ENCODE peak calls at places on chromosomes 3 and 15, in ten cellular contexts. F, P, V, N, U, G, E, D, O and A are unnamed samples.
A peak's percentile ranks its signal among the peaks of the same experiment; 100 is the strongest.

GRCh38 chr3:179100652-179101051 is 29.0 kb upstream of the ZMAT3 start:
- DNase-seq in F (no peak), P (no peak), V (no peak), N (no peak), U (no peak), G (no peak), E (no peak), D (peak; percentile 39), O (no peak), A (no peak)

GRCh38 chr3:38829404-38829803 is 13.4 kb upstream of the SCN10A start:
- DNase-seq in F (no peak), P (no peak), V (no peak), N (no peak), U (peak; percentile 39), G (peak; percentile 16), E (peak; percentile 20), D (peak; percentile 85), O (peak; percentile 67), A (no peak)

GRCh38 chr15:52765779-52766178 is 24.4 kb downstream of the ONECUT1 start:
- DNase-seq in F (peak; percentile 34), P (no peak), V (no peak), N (no peak), U (peak; percentile 33), G (no peak), E (no peak), D (peak; percentile 12), O (no peak), A (no peak)

GRCh38 chr3:188037116-188037718 is 116.7 kb upstream of the LPP start:
- DNase-seq in F (no peak), P (no peak), V (no peak), N (no peak), U (peak; percentile 83), G (no peak), E (no peak), D (peak; percentile 50), O (no peak), A (no peak)

GRCh38 chr3:136667081-136667480 is 85.1 kb downstream of the STAG1 start:
- DNase-seq in F (no peak), P (no peak), V (no peak), N (no peak), U (no peak), G (no peak), E (no peak), D (no peak), O (no peak), A (no peak)

GRCh38 chr15:35444557-35445204 is 101.3 kb downstream of the DPH6 start:
- DNase-seq in F (no peak), P (peak; percentile 45), V (no peak), N (no peak), U (peak; percentile 37), G (no peak), E (no peak), D (peak; percentile 61), O (no peak), A (no peak)

GRCh38 chr3:95280711-95281352 is 1218.0 kb downstream of the NSUN3 start:
- DNase-seq in F (no peak), P (no peak), V (no peak), N (no peak), U (no peak), G (no peak), E (no peak), D (peak; percentile 27), O (no peak), A (no peak)

GRCh38 chr3:172145287-172145686 is 105.9 kb downstream of the FNDC3B start:
- DNase-seq in F (no peak), P (peak; percentile 19), V (no peak), N (no peak), U (no peak), G (no peak), E (no peak), D (no peak), O (no peak), A (no peak)

GRCh38 chr3:45547764-45548683 is 46.5 kb upstream of the LIMD1 start:
- DNase-seq in F (no peak), P (no peak), V (peak; percentile 91), N (no peak), U (no peak), G (peak; percentile 45), E (peak; percentile 63), D (peak; percentile 75), O (peak; percentile 42), A (no peak)

GRCh38 chr3:14598143-14598569 is 53.4 kb upstream of the CCDC174 start:
- DNase-seq in F (no peak), P (peak; percentile 72), V (no peak), N (peak; percentile 32), U (no peak), G (no peak), E (no peak), D (peak; percentile 45), O (no peak), A (peak; percentile 47)

GRCh38 chr3:112124901-112125607 is 8.0 kb downstream of the GCSAM start:
- DNase-seq in F (no peak), P (no peak), V (no peak), N (no peak), U (no peak), G (no peak), E (no peak), D (no peak), O (no peak), A (no peak)

GRCh38 chr3:139764069-139764905 is 86.5 kb upstream of the NMNAT3 start:
- DNase-seq in F (no peak), P (no peak), V (no peak), N (no peak), U (no peak), G (no peak), E (no peak), D (peak; percentile 26), O (no peak), A (no peak)

GRCh38 chr3:131591394-131591990 is 88.7 kb upstream of the MRPL3 start:
- DNase-seq in F (no peak), P (no peak), V (no peak), N (no peak), U (no peak), G (peak; percentile 43), E (no peak), D (peak; percentile 82), O (peak; percentile 14), A (no peak)

GRCh38 chr3:59327324-59327939 is 277.6 kb upstream of the CFAP20DC start:
- DNase-seq in F (no peak), P (no peak), V (no peak), N (no peak), U (no peak), G (no peak), E (no peak), D (peak; percentile 78), O (peak; percentile 98), A (no peak)

GRCh38 chr3:186097663-186098451 is 11.0 kb downstream of the ETV5 start:
- DNase-seq in F (peak; percentile 73), P (no peak), V (no peak), N (no peak), U (peak; percentile 99), G (peak; percentile 28), E (peak; percentile 54), D (peak; percentile 93), O (peak; percentile 73), A (peak; percentile 77)

GRCh38 chr3:42052132-42052866 is 38.9 kb upstream of the TRAK1 start:
- DNase-seq in F (no peak), P (no peak), V (no peak), N (no peak), U (no peak), G (no peak), E (no peak), D (peak; percentile 78), O (no peak), A (no peak)

GRCh38 chr3:119388577-119388976 is 74.8 kb downstream of the TMEM39A start:
- DNase-seq in F (no peak), P (no peak), V (no peak), N (no peak), U (no peak), G (no peak), E (no peak), D (no peak), O (no peak), A (no peak)
- TF ChIP-seq CTCF in F (no peak), P (no peak), V (no peak), N (no peak), U (peak; percentile 11), G (peak; percentile 14), E (no peak), D (peak; percentile 23), O (peak; percentile 7), A (no peak)

DNA sequence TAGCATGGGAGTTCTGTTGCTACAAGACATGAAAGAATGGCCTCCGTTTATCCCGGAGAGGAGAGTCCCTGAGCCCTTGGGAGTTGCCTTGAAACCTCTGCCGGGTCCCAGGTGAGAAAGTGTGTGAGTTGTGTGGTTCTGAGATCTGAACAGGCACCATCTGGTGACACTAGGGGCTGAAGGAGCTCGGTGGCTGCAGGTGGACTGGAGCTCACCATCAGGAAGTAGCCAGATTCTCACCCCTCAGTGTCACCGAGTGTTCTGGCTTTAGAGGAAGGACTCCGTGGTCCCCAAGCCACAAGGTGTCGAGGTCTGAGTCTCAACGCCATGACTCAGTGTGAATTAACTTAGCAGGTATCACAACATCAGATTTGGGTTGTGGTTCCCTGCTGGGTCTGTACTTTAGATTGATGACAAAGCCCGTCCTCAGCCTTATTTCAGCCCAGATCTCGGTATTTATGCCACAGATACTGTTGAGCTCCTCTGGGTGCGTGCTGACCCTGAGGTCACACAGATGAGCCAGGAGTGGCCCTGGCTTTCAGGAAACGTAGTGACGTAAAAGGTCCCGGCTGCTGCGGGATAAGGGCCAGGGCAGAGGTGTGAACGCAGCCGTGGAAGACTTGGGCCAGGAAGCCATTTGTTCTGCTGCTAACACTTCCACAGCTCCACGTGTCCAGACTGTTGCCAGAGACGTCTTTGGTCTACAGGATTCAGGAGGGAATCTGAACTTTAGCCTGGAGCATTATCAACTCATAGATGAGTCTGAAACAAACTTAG is 54.4 kb downstream of the PGPEP1L start:
- DNase-seq in F (no peak), P (peak; percentile 66), V (no peak), N (no peak), U (no peak), G (no peak), E (peak; percentile 40), D (no peak), O (no peak), A (no peak)
- TF ChIP-seq CTCF in F (no peak), P (no peak), V (no peak), N (no peak), U (no peak), G (no peak), E (no peak), D (no peak), O (no peak), A (no peak)

DNA sequence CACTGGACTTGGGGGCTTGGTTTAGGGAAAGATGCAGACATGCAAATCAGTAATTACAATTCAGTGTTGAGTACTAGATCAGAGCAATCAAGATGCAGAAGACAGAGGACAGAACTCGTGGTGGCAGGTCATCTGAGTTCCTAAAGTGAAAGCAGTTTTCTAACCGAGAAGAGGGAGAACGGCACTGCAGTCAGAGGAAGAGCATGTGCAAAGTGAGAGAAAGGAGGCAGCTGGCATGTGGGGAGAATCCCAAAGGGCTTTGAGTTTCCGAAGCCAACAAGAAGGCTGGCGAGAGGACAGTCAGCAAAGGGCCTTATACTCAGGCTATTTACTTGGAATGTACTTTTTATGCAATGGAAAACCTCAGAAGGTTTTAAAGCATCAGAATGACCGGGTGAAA is 87.0 kb downstream of the ANP32A start:
- DNase-seq in F (no peak), P (no peak), V (no peak), N (no peak), U (no peak), G (no peak), E (no peak), D (no peak), O (no peak), A (no peak)
- TF ChIP-seq CTCF in F (no peak), P (no peak), V (no peak), N (no peak), U (no peak), G (no peak), E (no peak), D (no peak), O (no peak), A (no peak)

GRCh38 chr3:148718982-148719862 is 21.5 kb downstream of the AGTR1 start:
- DNase-seq in F (no peak), P (no peak), V (no peak), N (no peak), U (no peak), G (no peak), E (no peak), D (peak; percentile 47), O (no peak), A (no peak)
- TF ChIP-seq CTCF in F (no peak), P (no peak), V (no peak), N (no peak), U (peak; percentile 52), G (peak; percentile 13), E (peak; percentile 50), D (peak; percentile 55), O (peak; percentile 48), A (peak; percentile 46)